ENCODE peak calls at places on chromosomes 13 and 19, in four cellular contexts. D, O, G and L are unnamed samples.

GRCh38 chr19:37251308-37252229 is 33.6 kb downstream of the ZNF383 start:
- DNase-seq in D (peak), O (no peak), G (no peak), L (no peak)

GRCh38 chr19:3855321-3855720 is 13.5 kb downstream of the ZFR2 start:
- DNase-seq in D (no peak), O (peak), G (no peak), L (no peak)

GRCh38 chr13:73254827-73255226 is 196.0 kb downstream of the KLF5 start:
- DNase-seq in D (no peak), O (no peak), G (no peak), L (no peak)

GRCh38 chr13:39777021-39777420 is 121.6 kb downstream of the COG6 start:
- DNase-seq in D (no peak), O (no peak), G (no peak), L (no peak)

GRCh38 chr13:102504002-102504401 is 92.8 kb upstream of the TPP2 start:
- DNase-seq in D (no peak), O (no peak), G (no peak), L (no peak)

GRCh38 chr19:28553764-28554163 is 659.2 kb downstream of the UQCRFS1 start:
- DNase-seq in D (no peak), O (no peak), G (no peak), L (no peak)

GRCh38 chr19:50046649-50047503 is 21.1 kb downstream of the ZNF473 start:
- DNase-seq in D (peak), O (no peak), G (peak), L (no peak)

GRCh38 chr19:47573076-47574026 is at the start of gene ZNF541:
- DNase-seq in D (peak), O (no peak), G (peak), L (no peak)

GRCh38 chr13:98285852-98286594 is 109.0 kb upstream of the RNF113B start:
- DNase-seq in D (no peak), O (no peak), G (no peak), L (no peak)

GRCh38 chr19:3655402-3656072 is 28.9 kb upstream of the CACTIN start:
- DNase-seq in D (no peak), O (no peak), G (no peak), L (no peak)

GRCh38 chr19:33796164-33797100 is at the start of gene KCTD15:
- DNase-seq in D (peak), O (no peak), G (peak), L (no peak)

GRCh38 chr19:30150626-30151025 is 208.6 kb downstream of the URI1 start:
- DNase-seq in D (no peak), O (no peak), G (no peak), L (no peak)

GRCh38 chr13:90238433-90238832 is 1109.1 kb upstream of the MIR17HG start:
- DNase-seq in D (no peak), O (no peak), G (peak), L (no peak)

GRCh38 chr13:112761701-112762689 is 72.2 kb downstream of the ATP11A start:
- DNase-seq in D (no peak), O (no peak), G (peak), L (no peak)

GRCh38 chr13:79973533-79973963 is 367.4 kb downstream of the SPRY2 start:
- DNase-seq in D (no peak), O (no peak), G (peak), L (no peak)

GRCh38 chr13:43918636-43919035 is 38.9 kb downstream of the LACC1 start:
- DNase-seq in D (no peak), O (no peak), G (no peak), L (no peak)

GRCh38 chr19:10343495-10343894 is 4.1 kb upstream of the ICAM3 start:
- DNase-seq in D (no peak), O (no peak), G (no peak), L (no peak)

GRCh38 chr19:53158119-53158656 is 665 bp downstream of the ZNF347 start:
- DNase-seq in D (peak), O (no peak), G (peak), L (no peak)

GRCh38 chr13:43473437-43473836 is 313.3 kb downstream of the ENOX1 start:
- DNase-seq in D (no peak), O (no peak), G (no peak), L (no peak)

GRCh38 chr19:34306213-34306661 is 51.9 kb downstream of the GARRE1 start:
- DNase-seq in D (no peak), O (no peak), G (no peak), L (no peak)

GRCh38 chr13:95784161-95784880 is 107.4 kb downstream of the DNAJC3 start:
- DNase-seq in D (no peak), O (no peak), G (no peak), L (no peak)

GRCh38 chr13:48748681-48749080 is 95.0 kb downstream of the CYSLTR2 start:
- DNase-seq in D (no peak), O (no peak), G (no peak), L (no peak)

GRCh38 chr19:54525636-54526035 is 23.0 kb downstream of the LAIR2 start:
- DNase-seq in D (no peak), O (no peak), G (no peak), L (no peak)

GRCh38 chr19:43412441-43412840 is 2.2 kb upstream of the TEX101 start:
- DNase-seq in D (no peak), O (no peak), G (no peak), L (no peak)

GRCh38 chr13:55266644-55267043 is 1874.1 kb upstream of the PRR20A start:
- DNase-seq in D (no peak), O (no peak), G (peak), L (no peak)

GRCh38 chr19:3577741-3578344 is 5.1 kb downstream of the HMG20B start:
- DNase-seq in D (no peak), O (no peak), G (peak), L (no peak)

GRCh38 chr19:50695251-50696064 is 24.1 kb downstream of the SHANK1 start:
- DNase-seq in D (no peak), O (no peak), G (peak), L (no peak)

GRCh38 chr19:45881909-45882528 is 3.9 kb downstream of the IRF2BP1 start:
- DNase-seq in D (no peak), O (no peak), G (peak), L (no peak)

DNA sequence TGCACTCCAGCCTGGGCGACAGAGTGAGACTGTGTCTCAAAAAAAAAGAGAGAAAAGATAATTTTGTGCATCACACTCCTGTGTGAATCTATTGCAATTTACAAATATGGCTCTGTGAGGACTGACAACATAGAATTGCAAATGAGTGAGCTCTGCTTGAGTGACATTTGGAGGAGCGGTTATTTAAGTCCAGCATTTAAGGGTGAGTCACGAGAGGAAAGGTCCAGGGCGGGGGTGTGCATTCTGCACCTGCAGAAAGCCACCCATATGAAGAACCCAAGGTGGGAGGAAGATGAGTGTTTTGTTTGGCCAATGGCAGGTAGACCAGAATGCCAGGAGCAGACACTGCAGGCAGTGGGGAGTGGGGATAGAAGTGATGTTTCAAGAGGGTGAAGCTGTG is 58.6 kb downstream of the DGKH start:
- DNase-seq in D (no peak), O (no peak), G (no peak), L (no peak)
- TF ChIP-seq POLR2AphosphoS5 in D (no peak), O (no peak), G (no peak), L (no peak)

GRCh38 chr13:34654203-34654602 is 287.9 kb upstream of the NBEA start:
- DNase-seq in D (no peak), O (no peak), G (peak), L (no peak)

GRCh38 chr13:34655554-34655953 is 286.5 kb upstream of the NBEA start:
- DNase-seq in D (no peak), O (no peak), G (no peak), L (no peak)

GRCh38 chr13:34657716-34658115 is 284.4 kb upstream of the NBEA start:
- DNase-seq in D (no peak), O (no peak), G (no peak), L (no peak)

DNA sequence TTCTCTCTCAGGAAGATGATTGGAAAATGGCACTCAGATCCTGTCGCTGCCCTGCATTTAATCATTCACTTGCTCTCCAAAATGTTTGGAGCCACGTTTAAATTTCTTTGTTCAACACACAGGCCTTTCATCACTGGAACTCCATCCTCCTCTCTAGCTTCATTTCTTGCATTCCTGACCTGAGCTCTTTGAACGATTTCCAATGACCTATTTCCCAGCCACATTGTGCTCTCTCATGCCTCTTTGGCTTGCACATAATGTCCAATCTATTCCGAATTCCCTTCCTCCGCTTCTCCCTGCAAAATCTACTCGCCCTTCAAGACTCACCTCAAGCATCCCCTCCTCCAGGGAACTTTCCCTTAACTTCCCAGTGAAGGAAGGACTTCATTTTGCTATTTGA is 287.4 kb upstream of the NBEA start:
- DNase-seq in D (no peak), O (no peak), G (no peak), L (no peak)
- TF ChIP-seq POLR2AphosphoS5 in D (no peak), O (no peak), G (no peak), L (no peak)

DNA sequence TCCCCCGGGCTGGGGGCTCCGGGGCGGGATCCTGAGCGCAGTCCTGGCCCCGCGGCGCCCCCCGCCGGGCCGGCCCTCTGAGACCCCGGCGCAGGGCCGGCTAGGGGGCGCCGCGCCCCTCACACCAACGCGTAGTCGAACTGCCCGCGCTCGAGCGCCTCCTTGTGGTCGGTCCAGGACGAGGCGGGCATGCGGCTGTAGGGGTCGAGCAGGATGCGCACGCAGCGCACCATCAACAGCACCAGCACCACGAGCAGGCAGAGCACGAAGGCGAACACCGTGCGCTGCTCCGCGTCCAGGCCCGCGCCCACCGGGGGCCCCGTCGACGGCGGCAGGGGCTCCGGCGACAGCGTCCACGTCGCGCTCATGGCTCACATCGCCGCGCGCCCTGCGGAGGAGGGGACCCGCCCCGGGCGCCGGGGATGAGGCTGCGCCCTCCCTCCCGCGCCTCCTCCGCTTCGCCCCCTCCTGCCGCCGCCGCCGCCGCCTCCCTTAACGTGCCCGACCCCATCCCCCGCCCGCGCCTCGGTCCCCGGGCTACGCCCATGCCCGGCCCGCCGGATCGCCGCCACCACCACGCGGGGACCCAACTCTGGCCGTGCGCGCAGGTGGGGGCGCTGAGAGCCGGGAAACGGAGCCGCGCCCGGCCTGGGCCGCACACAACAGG is 631 bp downstream of the CTXN1 start:
- DNase-seq in D (peak), O (no peak), G (peak), L (no peak)
- TF ChIP-seq POLR2AphosphoS5 in D (no peak), O (no peak), G (peak), L (no peak)

GRCh38 chr19:18170714-18171255 is 2.8 kb upstream of the IFI30 start:
- DNase-seq in D (peak), O (no peak), G (no peak), L (peak)
- TF ChIP-seq POLR2AphosphoS5 in D (no peak), O (no peak), G (no peak), L (no peak)

GRCh38 chr19:7288977-7289376 is 5.2 kb downstream of the INSR start:
- DNase-seq in D (no peak), O (no peak), G (no peak), L (no peak)
- TF ChIP-seq POLR2AphosphoS5 in D (no peak), O (no peak), G (no peak), L (no peak)

DNA sequence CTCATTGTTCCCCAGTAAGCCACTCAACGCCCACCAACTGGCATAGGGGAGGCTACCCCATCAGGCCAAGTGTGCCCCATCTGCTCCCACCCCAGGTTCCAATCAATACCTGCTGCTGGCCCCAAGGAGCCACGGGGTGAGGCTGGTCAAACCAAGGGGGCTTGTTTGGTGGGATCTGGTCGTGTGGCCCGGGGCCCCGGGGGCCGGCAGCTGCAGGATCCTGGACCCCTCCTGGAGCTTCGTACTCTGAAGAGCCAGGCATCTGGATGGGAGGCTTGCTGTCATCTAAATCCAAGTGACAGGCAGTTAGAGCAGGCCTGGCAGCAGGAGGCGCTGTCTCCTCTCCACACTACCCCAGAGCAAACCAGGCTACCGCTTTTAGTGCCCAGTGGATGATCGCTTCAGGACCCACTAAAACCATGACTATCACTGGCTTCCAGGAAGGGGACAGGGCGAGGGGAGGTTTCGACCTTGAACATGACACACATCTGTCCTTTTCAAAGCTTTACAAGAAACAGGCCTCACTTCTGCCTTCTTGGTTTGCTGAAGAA is 14.2 kb downstream of the CHERP start:
- DNase-seq in D (peak), O (no peak), G (peak), L (no peak)
- TF ChIP-seq POLR2AphosphoS5 in D (peak), O (no peak), G (no peak), L (no peak)

DNA sequence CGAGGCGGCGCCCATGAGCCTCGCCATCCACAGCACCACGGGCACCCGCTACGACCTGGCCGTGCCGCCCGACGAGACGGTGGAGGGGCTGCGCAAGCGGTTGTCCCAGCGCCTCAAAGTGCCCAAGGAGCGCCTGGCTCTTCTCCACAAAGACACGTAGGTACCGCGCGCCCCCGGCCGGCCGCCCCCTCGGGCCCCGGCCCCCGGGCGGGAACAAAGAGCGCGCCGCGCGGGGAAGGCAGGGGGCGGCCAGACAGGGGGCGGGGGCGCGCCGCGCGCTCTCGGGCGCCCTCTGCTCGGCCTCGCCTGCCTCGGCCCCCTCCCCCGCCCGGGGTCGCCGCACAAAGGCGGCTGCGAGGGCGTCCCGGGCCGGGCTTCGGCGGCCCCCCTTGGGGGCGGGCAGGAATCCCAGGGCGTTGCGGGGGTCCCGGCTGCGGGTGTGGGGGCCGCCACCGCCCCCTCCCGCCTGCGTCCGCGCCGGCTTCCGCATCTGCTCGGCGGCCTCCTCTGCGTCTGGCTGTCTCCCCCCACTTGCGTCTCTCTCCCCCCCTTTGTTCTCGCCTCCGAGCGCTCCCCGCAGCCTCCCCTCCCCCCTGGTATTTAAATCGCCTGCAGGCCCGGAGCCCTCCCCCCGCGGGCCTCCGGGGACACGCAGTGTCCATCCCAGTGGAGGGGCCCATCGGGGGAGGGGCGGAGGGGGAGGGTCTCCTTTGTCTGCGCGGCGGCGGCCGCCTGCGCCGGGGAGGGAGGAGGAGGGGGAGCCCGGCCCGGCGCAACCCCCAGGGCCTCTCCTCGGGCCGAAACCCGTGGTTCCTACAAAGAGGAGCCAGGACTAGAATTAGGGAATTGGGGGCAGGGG is 2.2 kb downstream of the MIDN start:
- DNase-seq in D (peak), O (no peak), G (peak), L (no peak)
- TF ChIP-seq POLR2AphosphoS5 in D (no peak), O (no peak), G (peak), L (peak)

DNA sequence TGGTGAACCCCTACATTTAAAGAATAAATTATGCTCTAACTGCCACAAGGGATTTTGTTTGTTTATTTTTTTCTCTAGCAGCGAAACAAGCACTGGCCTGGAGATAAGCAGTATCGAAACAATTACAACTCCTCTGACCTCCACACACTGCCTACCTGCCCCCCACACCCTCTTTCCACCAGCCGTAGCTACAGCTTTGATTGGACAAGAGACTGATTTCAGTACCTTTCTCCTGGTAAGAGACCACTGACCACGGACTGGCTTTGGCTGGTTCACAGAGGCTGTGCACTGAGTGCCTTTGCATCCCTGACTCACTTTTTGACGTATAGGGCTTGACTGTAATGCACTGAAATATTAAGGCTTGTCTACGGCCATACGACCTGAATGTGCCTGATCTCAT is 7.4 kb upstream of the ZDHHC20 start:
- DNase-seq in D (no peak), O (no peak), G (no peak), L (no peak)
- TF ChIP-seq POLR2AphosphoS5 in D (no peak), O (no peak), G (no peak), L (no peak)